ENCODE peak calls at places on chromosomes 11 and 22, in ten cellular contexts. One of them, this sample, is unnamed.

GRCh38 chr11:19873730-19874129 is 161.1 kb downstream of the NAV2 start:
- DNase-seq in SK-N-DZ: no peak
- DNase-seq in IMR-90: no peak
- DNase-seq in RPMI7951: no peak
- DNase-seq in NCI-H1105 treated with DMSO at 0.1 percent for 48 hours: peak
- DNase-seq in effector memory CD8-positive, alpha-beta T cell: no peak
- DNase-seq in NB4: no peak
- DNase-seq in WTC11: no peak
- DNase-seq in cardiac fibroblast: no peak
- DNase-seq in endothelial cell of umbilical vein: no peak
- DNase-seq in this sample: no peak

GRCh38 chr11:107857550-107858216 is 904 bp downstream of the SLC35F2 start:
- DNase-seq in SK-N-DZ: no peak
- DNase-seq in IMR-90: peak
- DNase-seq in RPMI7951: peak
- DNase-seq in NCI-H1105 treated with DMSO at 0.1 percent for 48 hours: no peak
- DNase-seq in effector memory CD8-positive, alpha-beta T cell: no peak
- DNase-seq in NB4: peak
- DNase-seq in WTC11: no peak
- DNase-seq in cardiac fibroblast: peak
- DNase-seq in endothelial cell of umbilical vein: peak
- DNase-seq in this sample: no peak

GRCh38 chr11:119518746-119519382 is 95.9 kb upstream of the THY1 start:
- DNase-seq in SK-N-DZ: no peak
- DNase-seq in IMR-90: peak
- DNase-seq in RPMI7951: peak
- DNase-seq in NCI-H1105 treated with DMSO at 0.1 percent for 48 hours: no peak
- DNase-seq in effector memory CD8-positive, alpha-beta T cell: no peak
- DNase-seq in NB4: peak
- DNase-seq in WTC11: peak
- DNase-seq in cardiac fibroblast: peak
- DNase-seq in endothelial cell of umbilical vein: peak
- DNase-seq in this sample: no peak

GRCh38 chr11:111463276-111463675 is 48.9 kb downstream of the BTG4 start:
- DNase-seq in SK-N-DZ: no peak
- DNase-seq in IMR-90: no peak
- DNase-seq in RPMI7951: no peak
- DNase-seq in NCI-H1105 treated with DMSO at 0.1 percent for 48 hours: no peak
- DNase-seq in effector memory CD8-positive, alpha-beta T cell: no peak
- DNase-seq in NB4: no peak
- DNase-seq in WTC11: no peak
- DNase-seq in cardiac fibroblast: no peak
- DNase-seq in endothelial cell of umbilical vein: no peak
- DNase-seq in this sample: no peak

GRCh38 chr11:75302346-75302745 is 49.1 kb downstream of the ARRB1 start:
- DNase-seq in SK-N-DZ: no peak
- DNase-seq in IMR-90: no peak
- DNase-seq in RPMI7951: no peak
- DNase-seq in NCI-H1105 treated with DMSO at 0.1 percent for 48 hours: no peak
- DNase-seq in effector memory CD8-positive, alpha-beta T cell: no peak
- DNase-seq in NB4: no peak
- DNase-seq in WTC11: no peak
- DNase-seq in cardiac fibroblast: no peak
- DNase-seq in endothelial cell of umbilical vein: peak
- DNase-seq in this sample: no peak

GRCh38 chr11:120511804-120512726 is 517 bp downstream of the GRIK4 start:
- DNase-seq in SK-N-DZ: no peak
- DNase-seq in IMR-90: no peak
- DNase-seq in RPMI7951: no peak
- DNase-seq in NCI-H1105 treated with DMSO at 0.1 percent for 48 hours: peak
- DNase-seq in effector memory CD8-positive, alpha-beta T cell: no peak
- DNase-seq in NB4: no peak
- DNase-seq in WTC11: peak
- DNase-seq in cardiac fibroblast: no peak
- DNase-seq in endothelial cell of umbilical vein: no peak
- DNase-seq in this sample: no peak

GRCh38 chr22:22753526-22754267 is 109.3 kb downstream of the GGTLC2 start:
- DNase-seq in SK-N-DZ: peak
- DNase-seq in IMR-90: peak
- DNase-seq in RPMI7951: peak
- DNase-seq in NCI-H1105 treated with DMSO at 0.1 percent for 48 hours: peak
- DNase-seq in effector memory CD8-positive, alpha-beta T cell: peak
- DNase-seq in NB4: peak
- DNase-seq in WTC11: peak
- DNase-seq in cardiac fibroblast: peak
- DNase-seq in endothelial cell of umbilical vein: peak
- DNase-seq in this sample: no peak

GRCh38 chr11:12070446-12071267 is 39.7 kb upstream of the MICAL2 start:
- DNase-seq in SK-N-DZ: no peak
- DNase-seq in IMR-90: no peak
- DNase-seq in RPMI7951: no peak
- DNase-seq in NCI-H1105 treated with DMSO at 0.1 percent for 48 hours: no peak
- DNase-seq in effector memory CD8-positive, alpha-beta T cell: no peak
- DNase-seq in NB4: no peak
- DNase-seq in WTC11: no peak
- DNase-seq in cardiac fibroblast: peak
- DNase-seq in endothelial cell of umbilical vein: no peak
- DNase-seq in this sample: no peak

GRCh38 chr11:64998141-64998540 is 1.4 kb upstream of the BATF2 start:
- DNase-seq in SK-N-DZ: no peak
- DNase-seq in IMR-90: no peak
- DNase-seq in RPMI7951: no peak
- DNase-seq in NCI-H1105 treated with DMSO at 0.1 percent for 48 hours: no peak
- DNase-seq in effector memory CD8-positive, alpha-beta T cell: no peak
- DNase-seq in NB4: no peak
- DNase-seq in WTC11: no peak
- DNase-seq in cardiac fibroblast: no peak
- DNase-seq in endothelial cell of umbilical vein: no peak
- DNase-seq in this sample: no peak

GRCh38 chr11:2507945-2508749 is 63.3 kb downstream of the KCNQ1 start:
- DNase-seq in SK-N-DZ: no peak
- DNase-seq in IMR-90: no peak
- DNase-seq in RPMI7951: no peak
- DNase-seq in NCI-H1105 treated with DMSO at 0.1 percent for 48 hours: no peak
- DNase-seq in effector memory CD8-positive, alpha-beta T cell: no peak
- DNase-seq in NB4: no peak
- DNase-seq in WTC11: no peak
- DNase-seq in cardiac fibroblast: no peak
- DNase-seq in endothelial cell of umbilical vein: no peak
- DNase-seq in this sample: no peak

GRCh38 chr11:109027851-109028250 is 363.0 kb downstream of the DDX10 start:
- DNase-seq in SK-N-DZ: no peak
- DNase-seq in IMR-90: no peak
- DNase-seq in RPMI7951: no peak
- DNase-seq in NCI-H1105 treated with DMSO at 0.1 percent for 48 hours: no peak
- DNase-seq in effector memory CD8-positive, alpha-beta T cell: no peak
- DNase-seq in NB4: no peak
- DNase-seq in WTC11: no peak
- DNase-seq in cardiac fibroblast: no peak
- DNase-seq in endothelial cell of umbilical vein: no peak
- DNase-seq in this sample: no peak